ENCODE peak calls at places on chromosome 5, in eight cellular contexts. J is cardiac muscle cell, D is adipocyte, C is heart left ventricle, L is GM23248, Z is upper lobe of left lung, N is heart right ventricle, S is right cardiac atrium. U is an unnamed sample.

GRCh38 chr5:95022967-95023695 is 261.8 kb downstream of the MCTP1 start:
- DNase-seq in J (no peak), N (no peak), C (no peak), Z (no peak), L (peak; percentile 3), S (no peak), D (no peak), U (peak; percentile 66)

GRCh38 chr5:174221454-174221853 is 175.9 kb downstream of the NSG2 start:
- DNase-seq in J (no peak), Z (no peak), C (no peak), N (no peak), L (no peak), D (no peak), S (no peak), U (no peak)

GRCh38 chr5:9381464-9381863 is 164.4 kb downstream of the SEMA5A start:
- DNase-seq in L (no peak), Z (no peak), C (no peak), J (no peak), D (no peak), N (no peak), S (no peak), U (peak; percentile 68)

GRCh38 chr5:174793076-174793475 is 68.7 kb downstream of the MSX2 start:
- DNase-seq in N (no peak), J (no peak), C (no peak), S (no peak), L (no peak), D (no peak), Z (no peak), U (no peak)

GRCh38 chr5:159697536-159697935 is 218.7 kb upstream of the ADRA1B start:
- DNase-seq in C (no peak), D (no peak), J (no peak), N (no peak), L (no peak), Z (no peak), S (no peak), U (no peak)

GRCh38 chr5:60677831-60678664 is 21.9 kb downstream of the DEPDC1B start:
- DNase-seq in N (no peak), L (peak; percentile 58), S (no peak), C (no peak), J (peak; percentile 74), D (peak; percentile 79), Z (no peak), U (peak; percentile 20)

GRCh38 chr5:151174612-151175101 is 17.1 kb upstream of the ANXA6 start:
- DNase-seq in S (peak; percentile 79), Z (peak; percentile 45), N (no peak), L (peak; percentile 54), D (no peak), J (peak; percentile 47), C (no peak), U (no peak)

GRCh38 chr5:124952079-124952478 is 205.6 kb upstream of the ZNF608 start:
- DNase-seq in N (no peak), Z (no peak), D (no peak), S (no peak), L (no peak), C (no peak), J (no peak), U (peak; percentile 69)

GRCh38 chr5:74633710-74634109 is 6.8 kb downstream of the ENC1 start:
- DNase-seq in Z (no peak), N (no peak), J (no peak), L (no peak), D (no peak), S (no peak), C (no peak), U (no peak)

GRCh38 chr5:74632947-74633356 is 7.6 kb downstream of the ENC1 start:
- DNase-seq in S (no peak), L (peak; percentile 68), Z (no peak), N (no peak), D (no peak), J (peak; percentile 66), C (no peak), U (no peak)

GRCh38 chr5:74629326-74629725 is 11.2 kb downstream of the ENC1 start:
- DNase-seq in N (no peak), C (no peak), Z (no peak), J (no peak), S (no peak), L (no peak), D (no peak), U (no peak)

GRCh38 chr5:74630387-74631087 is 10.0 kb downstream of the ENC1 start:
- DNase-seq in L (peak; percentile 92), C (no peak), D (peak; percentile 76), Z (no peak), S (no peak), N (no peak), J (peak; percentile 81), U (no peak)

GRCh38 chr5:74631088-74631960 is 9.2 kb downstream of the ENC1 start:
- DNase-seq in J (peak; percentile 90), C (no peak), Z (no peak), L (peak; percentile 35), N (no peak), S (no peak), D (peak; percentile 25), U (peak; percentile 97)
- H3K4me1 ChIP-seq in J (peaks cover 32% of the 10 kb centered on the region), C (peaks cover 31% of the 10 kb centered on the region), Z (peaks cover 46% of the 10 kb centered on the region), L (peaks cover 31% of the 10 kb centered on the region), N (peaks cover 15% of the 10 kb centered on the region), S (peaks cover 14% of the 10 kb centered on the region), D (peaks cover 32% of the 10 kb centered on the region), U (peaks cover 30% of the 10 kb centered on the region)

GRCh38 chr5:117218789-117219188 is 644.2 kb upstream of the SEMA6A start:
- DNase-seq in N (no peak), S (no peak), Z (no peak), J (no peak), D (no peak), C (no peak), L (no peak), U (no peak)

DNA sequence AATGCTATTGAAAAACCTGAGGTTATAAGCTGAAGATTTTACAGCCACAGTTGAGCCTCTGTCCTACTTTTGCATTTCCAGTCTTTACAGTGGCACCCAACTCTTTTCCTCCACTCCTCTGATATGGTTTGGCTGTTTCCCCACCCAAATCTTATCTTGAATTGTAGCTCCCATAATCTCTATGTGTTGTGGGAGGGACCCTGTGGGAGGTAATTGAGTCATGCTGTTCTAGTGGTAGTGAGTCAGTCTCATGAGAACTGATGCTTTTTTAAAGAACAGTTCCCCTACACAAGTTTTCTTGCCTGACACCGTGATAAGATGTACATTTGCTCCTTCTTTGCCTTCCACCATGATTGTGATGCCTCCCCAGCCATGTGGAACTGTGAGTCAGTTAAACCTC is 646.1 kb upstream of the SEMA6A start:
- DNase-seq in L (no peak), C (no peak), N (no peak), Z (no peak), D (no peak), J (peak; percentile 40), S (no peak), U (no peak)
- H3K4me1 ChIP-seq in L (no peaks in the 10 kb centered on the region), C (no peaks in the 10 kb centered on the region), N (no peaks in the 10 kb centered on the region), Z (no peaks in the 10 kb centered on the region), D (no peaks in the 10 kb centered on the region), J (no peaks in the 10 kb centered on the region), S (no peaks in the 10 kb centered on the region), U (no peaks in the 10 kb centered on the region)

DNA sequence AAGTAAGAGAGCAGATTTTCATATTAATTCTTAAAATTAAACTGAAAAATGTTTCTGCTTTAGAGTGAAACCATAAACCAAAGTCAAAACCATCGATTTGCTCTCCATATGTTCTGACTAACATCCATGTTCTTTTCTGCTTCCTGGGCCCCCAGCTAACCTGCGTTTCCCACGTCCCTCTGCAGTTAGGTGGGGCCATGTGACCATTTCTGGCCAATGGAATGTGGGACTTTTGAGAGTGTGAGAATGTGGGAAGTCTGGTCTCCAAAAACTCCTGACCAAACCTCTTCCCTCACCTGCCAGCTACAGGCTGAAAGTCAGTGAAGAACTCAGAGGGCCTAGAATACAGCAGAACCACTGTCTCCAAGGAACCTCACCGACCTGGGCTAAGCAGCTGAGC is 44.9 kb downstream of the ANKH start:
- DNase-seq in Z (no peak), C (no peak), S (no peak), D (no peak), J (no peak), N (no peak), L (no peak), U (no peak)
- H3K4me1 ChIP-seq in Z (no peaks in the 10 kb centered on the region), C (peaks cover 44% of the 10 kb centered on the region), S (peaks cover 15% of the 10 kb centered on the region), D (peaks cover 5% of the 10 kb centered on the region), J (no peaks in the 10 kb centered on the region), N (peaks cover 45% of the 10 kb centered on the region), L (peaks cover 17% of the 10 kb centered on the region), U (no peaks in the 10 kb centered on the region)

DNA sequence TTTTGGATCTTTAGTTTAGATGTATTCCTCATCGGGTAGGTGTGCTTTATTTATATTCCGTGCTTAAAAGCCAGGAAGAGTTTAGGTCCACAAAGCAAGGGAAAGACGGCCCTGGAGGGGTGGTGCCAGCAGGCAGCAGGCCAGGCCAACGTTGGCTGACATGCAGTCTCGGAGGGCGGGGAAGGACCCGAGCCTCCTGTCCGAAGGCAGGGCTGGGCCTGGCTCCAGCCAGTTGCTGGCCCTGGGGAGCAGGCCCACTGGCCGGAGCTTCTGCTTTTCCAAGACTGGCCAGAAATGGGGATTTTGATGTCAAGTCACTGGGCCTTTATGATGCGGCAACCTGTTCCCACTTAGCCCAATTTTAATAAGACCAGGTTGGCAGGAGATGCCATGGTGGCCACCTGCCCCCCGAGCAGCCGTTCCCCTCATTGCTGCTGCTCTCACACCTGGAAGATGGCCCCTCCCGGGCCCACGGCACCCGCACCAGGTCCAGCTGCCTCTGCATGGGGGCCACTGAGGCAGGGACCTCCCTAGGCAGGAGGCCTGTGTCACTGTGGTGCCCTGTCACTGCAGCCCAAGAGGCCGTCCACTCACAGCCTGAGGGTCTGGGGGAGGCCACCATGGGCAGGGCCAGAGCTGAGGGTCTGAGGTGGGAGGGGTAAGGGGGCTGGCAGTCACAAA is 23.2 kb downstream of the LPCAT1 start:
- DNase-seq in S (peak; percentile 96), D (no peak), L (no peak), C (peak; percentile 76), J (peak; percentile 75), N (peak; percentile 85), Z (peak; percentile 91), U (no peak)
- H3K4me1 ChIP-seq in S (peaks cover 8% of the 10 kb centered on the region), D (peaks cover 39% of the 10 kb centered on the region), L (no peaks in the 10 kb centered on the region), C (peaks cover 26% of the 10 kb centered on the region), J (no peaks in the 10 kb centered on the region), N (peaks cover 34% of the 10 kb centered on the region), Z (peaks cover 87% of the 10 kb centered on the region), U (peaks cover 99% of the 10 kb centered on the region)

GRCh38 chr5:142339781-142340180 is 15.0 kb upstream of the SPRY4 start:
- DNase-seq in Z (no peak), N (no peak), S (no peak), D (no peak), C (no peak), L (no peak), J (no peak), U (no peak)
- H3K4me1 ChIP-seq in Z (peaks cover 16% of the 10 kb centered on the region), N (peaks cover 10% of the 10 kb centered on the region), S (no peaks in the 10 kb centered on the region), D (no peaks in the 10 kb centered on the region), C (no peaks in the 10 kb centered on the region), L (peaks cover 14% of the 10 kb centered on the region), J (no peaks in the 10 kb centered on the region), U (no peaks in the 10 kb centered on the region)

GRCh38 chr5:139299477-139299876 is 5.9 kb downstream of the MATR3 start:
- DNase-seq in Z (no peak), C (no peak), S (no peak), N (no peak), L (no peak), D (no peak), J (no peak), U (no peak)
- H3K4me1 ChIP-seq in Z (peaks cover 96% of the 10 kb centered on the region), C (peaks cover 86% of the 10 kb centered on the region), S (peaks cover 19% of the 10 kb centered on the region), N (peaks cover 96% of the 10 kb centered on the region), L (peaks cover 41% of the 10 kb centered on the region), D (peaks cover 48% of the 10 kb centered on the region), J (peaks cover 66% of the 10 kb centered on the region), U (peaks cover 22% of the 10 kb centered on the region)

GRCh38 chr5:20523099-20523498 is 535.1 kb upstream of the CDH18 start:
- DNase-seq in D (no peak), N (no peak), S (no peak), C (no peak), Z (no peak), L (no peak), J (no peak), U (no peak)
- H3K4me1 ChIP-seq in D (no peaks in the 10 kb centered on the region), N (no peaks in the 10 kb centered on the region), S (no peaks in the 10 kb centered on the region), C (no peaks in the 10 kb centered on the region), Z (no peaks in the 10 kb centered on the region), L (no peaks in the 10 kb centered on the region), J (no peaks in the 10 kb centered on the region), U (no peaks in the 10 kb centered on the region)

U was measured in GM12878.